ENCODE peak calls at places on chromosomes 13 and 19, in seven cellular contexts. G is amniotic stem cell; Q is stimulated activated CD4-positive, alpha-beta T cell treated with anti-CD3 and anti-CD28 coated beads, Interleukin-1b, Interleukin-23, amount 100 ng/mL, for 1 hour; V is NCI-H1417; S is transverse colon; T is activated CD4-positive, CD25-positive, alpha-beta regulatory T cell treated with anti-CD3 and anti-CD28 coated beads, Interleukin-2, amount 50 U/mL, for 16 hours; B is activated CD8-positive, alpha-beta memory T cell treated with anti-CD3 and anti-CD28 coated beads, Interleukin-2, amount 50 U/mL, for 48 hours. Z is an unnamed sample.

GRCh38 chr13:104645786-104646185 is 1579.6 kb upstream of the SLC10A2 start:
- DNase-seq in Q (no peak), T (no peak), S (no peak), V (no peak), B (no peak), G (no peak), Z (no peak)

GRCh38 chr13:48750588-48751383 is 97.1 kb downstream of the CYSLTR2 start:
- DNase-seq in G (no peak), Q (no peak), S (peak; percentile 24), B (no peak), V (no peak), T (no peak), Z (no peak)

GRCh38 chr13:43804461-43805070 is 17.8 kb upstream of the ENOX1 start:
- DNase-seq in G (peak; percentile 12), B (no peak), Q (no peak), S (no peak), V (peak; percentile 45), T (no peak), Z (peak; percentile 39)

GRCh38 chr19:19064811-19065745 is 1.3 kb downstream of the SLC25A42 start:
- DNase-seq in V (no peak), T (no peak), Q (no peak), S (peak; percentile 36), B (peak; percentile 72), G (no peak), Z (no peak)

GRCh38 chr19:34963531-34964406 is at the start of gene ZNF792:
- DNase-seq in T (peak; percentile 10), S (peak; percentile 73), Q (peak; percentile 29), B (peak; percentile 81), V (peak; percentile 79), G (peak; percentile 11), Z (peak; percentile 66)

GRCh38 chr13:45341799-45342584 is 1.0 kb upstream of the TPT1 start:
- DNase-seq in G (no peak), Q (no peak), S (peak; percentile 63), T (no peak), V (no peak), B (no peak), Z (no peak)

GRCh38 chr13:109790951-109791605 is 4.7 kb upstream of the IRS2 start:
- DNase-seq in G (peak; percentile 39), B (no peak), Q (no peak), T (no peak), V (peak; percentile 30), S (peak; percentile 36), Z (peak; percentile 57)

GRCh38 chr13:79212064-79212619 is 193.9 kb downstream of the RBM26 start:
- DNase-seq in G (no peak), B (no peak), S (no peak), V (peak; percentile 79), T (no peak), Q (no peak), Z (peak; percentile 16)

GRCh38 chr13:25683056-25683455 is 311.3 kb downstream of the ATP8A2 start:
- DNase-seq in B (no peak), V (no peak), T (no peak), Q (no peak), S (no peak), G (no peak), Z (no peak)

GRCh38 chr13:35164324-35164932 is 222.4 kb downstream of the NBEA start:
- DNase-seq in S (no peak), B (no peak), V (no peak), G (no peak), Q (no peak), T (no peak), Z (peak; percentile 45)

GRCh38 chr13:77330009-77330471 is 3.1 kb upstream of the MYCBP2 start:
- DNase-seq in V (no peak), T (no peak), S (no peak), B (no peak), G (no peak), Q (no peak), Z (no peak)

GRCh38 chr19:703651-704446 is 4.9 kb upstream of the PALM start:
- DNase-seq in T (peak; percentile 17), Q (peak; percentile 41), G (no peak), S (peak; percentile 84), B (peak; percentile 90), V (peak; percentile 46), Z (no peak)

GRCh38 chr13:40341086-40341471 is 325.4 kb downstream of the FOXO1 start:
- DNase-seq in S (no peak), B (no peak), T (no peak), G (no peak), V (no peak), Q (no peak), Z (no peak)

GRCh38 chr13:49502954-49503353 is 7.2 kb downstream of the PHF11 start:
- DNase-seq in T (no peak), V (no peak), S (peak; percentile 8), Q (no peak), G (no peak), B (no peak), Z (no peak)

Z was measured in NCI-H1105.